ENCODE peak calls at places on chromosomes 3 and 15, in nine cellular contexts. G is effector memory CD4-positive, alpha-beta T cell; X is OCI-LY7; K is spleen; O is sigmoid colon; L is breast epithelium; H is PC-3; D is A549; Q is psoas muscle. I is an unnamed sample.

GRCh38 chr3:17315905-17316304 is 426.5 kb downstream of the TBC1D5 start:
- DNase-seq in L (no peak), G (no peak), X (no peak), D (no peak), Q (no peak), O (no peak), K (no peak), H (no peak), I (no peak)

GRCh38 chr15:73951044-73951561 is 24.8 kb downstream of the LOXL1 start:
- DNase-seq in H (peak; percentile 59), O (peak; percentile 98), D (peak; percentile 80), K (peak; percentile 93), G (peak; percentile 36), Q (peak; percentile 93), L (peak; percentile 90), X (peak; percentile 71), I (peak; percentile 95)

GRCh38 chr15:29862271-29862670 is 40.0 kb upstream of the TJP1 start:
- DNase-seq in X (no peak), Q (no peak), L (no peak), K (no peak), H (no peak), G (no peak), O (no peak), D (no peak), I (no peak)

GRCh38 chr15:34436126-34436955 is 1.3 kb downstream of the GOLGA8A start:
- DNase-seq in L (no peak), X (no peak), H (peak; percentile 21), D (no peak), Q (no peak), O (no peak), G (peak; percentile 21), K (peak; percentile 81), I (peak; percentile 33)

GRCh38 chr15:90413411-90414379 is 25.7 kb downstream of the IQGAP1 start:
- DNase-seq in O (no peak), L (no peak), D (peak; percentile 55), Q (no peak), K (no peak), X (no peak), H (peak; percentile 35), G (no peak), I (no peak)

GRCh38 chr15:26083457-26084350 is 220.6 kb upstream of the ATP10A start:
- DNase-seq in L (no peak), D (no peak), G (no peak), K (no peak), O (no peak), H (no peak), Q (no peak), X (peak; percentile 26), I (no peak)

GRCh38 chr15:57605491-57605890 is 13.8 kb downstream of the MYZAP start:
- DNase-seq in Q (no peak), H (no peak), D (no peak), X (no peak), K (no peak), G (no peak), O (no peak), L (no peak), I (no peak)

GRCh38 chr15:39079296-39079834 is 501.5 kb upstream of the THBS1 start:
- DNase-seq in L (no peak), O (no peak), X (no peak), K (no peak), D (peak; percentile 82), Q (no peak), H (peak; percentile 83), G (no peak), I (no peak)

GRCh38 chr3:56320907-56321306 is 147.4 kb downstream of the ERC2 start:
- DNase-seq in H (no peak), K (no peak), Q (no peak), G (no peak), L (no peak), D (no peak), O (no peak), X (peak; percentile 86), I (no peak)

GRCh38 chr3:136733317-136733833 is 18.8 kb downstream of the STAG1 start:
- DNase-seq in G (no peak), K (no peak), H (peak; percentile 5), D (no peak), X (no peak), Q (no peak), L (no peak), O (no peak), I (no peak)
- H3K4me1 ChIP-seq in G (peaks cover 22% of the 10 kb centered on the region), K (peaks cover 44% of the 10 kb centered on the region), H (no peaks in the 10 kb centered on the region), D (peaks cover 29% of the 10 kb centered on the region), X (peaks cover 26% of the 10 kb centered on the region), Q (peaks cover 50% of the 10 kb centered on the region), L (no peaks in the 10 kb centered on the region), O (peaks cover 54% of the 10 kb centered on the region), I (peaks cover 13% of the 10 kb centered on the region)

GRCh38 chr3:187920871-187921270 is 175.6 kb upstream of the BCL6 start:
- DNase-seq in K (no peak), L (no peak), D (no peak), X (no peak), Q (no peak), G (no peak), H (no peak), O (peak; percentile 83), I (no peak)

GRCh38 chr3:187919018-187919417 is 173.8 kb upstream of the BCL6 start:
- DNase-seq in H (no peak), K (no peak), D (no peak), X (peak; percentile 93), G (peak; percentile 47), O (no peak), L (no peak), Q (no peak), I (no peak)

GRCh38 chr3:187921391-187921790 is 176.1 kb upstream of the BCL6 start:
- DNase-seq in H (no peak), Q (no peak), X (no peak), L (no peak), K (no peak), G (no peak), O (no peak), D (no peak), I (no peak)

GRCh38 chr3:187919535-187919934 is 174.3 kb upstream of the BCL6 start:
- DNase-seq in D (no peak), Q (no peak), K (no peak), X (peak; percentile 80), O (no peak), H (no peak), L (no peak), G (no peak), I (no peak)

DNA sequence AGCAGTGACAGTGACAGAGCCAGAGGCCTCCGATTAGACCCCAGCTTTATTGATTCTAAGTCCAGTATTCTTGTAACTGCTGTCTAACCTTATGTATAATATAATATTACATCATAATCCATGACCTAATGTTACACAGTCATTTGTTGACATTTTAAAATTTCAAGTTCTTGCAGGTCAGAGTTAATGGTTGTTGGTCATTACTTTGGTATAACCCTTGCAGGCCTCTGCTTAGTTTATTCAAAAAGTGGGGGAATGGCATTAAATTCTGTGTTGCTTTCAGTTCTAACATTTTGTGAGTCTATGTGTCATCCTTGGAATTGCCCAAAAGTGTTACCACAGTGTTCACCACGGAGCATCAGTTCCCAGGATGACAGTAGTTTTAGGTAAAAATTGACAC is 174.7 kb upstream of the BCL6 start:
- DNase-seq in G (no peak), O (no peak), L (no peak), H (no peak), K (no peak), X (no peak), Q (no peak), D (no peak), I (no peak)
- H3K4me1 ChIP-seq in G (peaks cover 16% of the 10 kb centered on the region), O (peaks cover 18% of the 10 kb centered on the region), L (no peaks in the 10 kb centered on the region), H (peaks cover 40% of the 10 kb centered on the region), K (peaks cover 27% of the 10 kb centered on the region), X (peaks cover 89% of the 10 kb centered on the region), Q (peaks cover 28% of the 10 kb centered on the region), D (peaks cover 37% of the 10 kb centered on the region), I (peaks cover 10% of the 10 kb centered on the region)

GRCh38 chr3:114626751-114627150 is 332.9 kb downstream of the TIGIT start:
- DNase-seq in H (no peak), Q (no peak), X (no peak), G (no peak), D (no peak), K (no peak), O (no peak), L (no peak), I (no peak)
- H3K4me1 ChIP-seq in H (peaks cover 9% of the 10 kb centered on the region), Q (peaks cover 66% of the 10 kb centered on the region), X (no peaks in the 10 kb centered on the region), G (no peaks in the 10 kb centered on the region), D (peaks cover 57% of the 10 kb centered on the region), K (peaks cover 8% of the 10 kb centered on the region), O (peaks cover 64% of the 10 kb centered on the region), L (no peaks in the 10 kb centered on the region), I (peaks cover 8% of the 10 kb centered on the region)

GRCh38 chr3:119298565-119298941 is 4.4 kb downstream of the ARHGAP31 start:
- DNase-seq in O (no peak), L (no peak), K (peak; percentile 52), H (no peak), D (no peak), G (no peak), X (no peak), Q (no peak), I (no peak)
- H3K4me1 ChIP-seq in O (peaks cover 33% of the 10 kb centered on the region), L (peaks cover 3% of the 10 kb centered on the region), K (peaks cover 60% of the 10 kb centered on the region), H (peaks cover 27% of the 10 kb centered on the region), D (peaks cover 7% of the 10 kb centered on the region), G (peaks cover 14% of the 10 kb centered on the region), X (peaks cover 24% of the 10 kb centered on the region), Q (peaks cover 4% of the 10 kb centered on the region), I (peaks cover 2% of the 10 kb centered on the region)

GRCh38 chr3:195080571-195081141 is 190.3 kb downstream of the XXYLT1 start:
- DNase-seq in G (no peak), H (no peak), O (no peak), Q (no peak), D (no peak), X (no peak), K (peak; percentile 75), L (peak; percentile 33), I (no peak)

GRCh38 chr3:195079636-195080035 is 191.3 kb downstream of the XXYLT1 start:
- DNase-seq in D (no peak), G (no peak), H (no peak), X (no peak), K (no peak), L (no peak), Q (no peak), O (no peak), I (no peak)

GRCh38 chr3:195081242-195081963 is 189.6 kb downstream of the XXYLT1 start:
- DNase-seq in X (no peak), K (peak; percentile 53), O (no peak), G (no peak), D (no peak), L (no peak), H (no peak), Q (peak; percentile 2), I (no peak)

GRCh38 chr3:195078891-195079440 is 192.0 kb downstream of the XXYLT1 start:
- DNase-seq in H (no peak), K (peak; percentile 50), Q (no peak), L (no peak), G (no peak), X (no peak), O (no peak), D (no peak), I (no peak)

GRCh38 chr3:195080125-195080524 is 190.8 kb downstream of the XXYLT1 start:
- DNase-seq in L (no peak), H (no peak), D (no peak), X (peak; percentile 22), O (no peak), Q (no peak), G (no peak), K (peak; percentile 78), I (no peak)
- H3K4me1 ChIP-seq in L (peaks cover 14% of the 10 kb centered on the region), H (no peaks in the 10 kb centered on the region), D (no peaks in the 10 kb centered on the region), X (peaks cover 13% of the 10 kb centered on the region), O (no peaks in the 10 kb centered on the region), Q (peaks cover 27% of the 10 kb centered on the region), G (no peaks in the 10 kb centered on the region), K (peaks cover 31% of the 10 kb centered on the region), I (peaks cover 5% of the 10 kb centered on the region)

I was measured in ovary.